ENCODE peak calls at places on chromosomes 7 and 10, in six cellular contexts. One of them, this sample, is unnamed. For H3K4me1, the result is how much of the 10 kb centered on the place peaks cover.

GRCh38 chr10:82089327-82089726 is 214.3 kb downstream of the NRG3 start:
- DNase-seq in IMR-90: no peak
- DNase-seq in A673: no peak
- DNase-seq in neural progenitor cell: peak
- DNase-seq in small intestine: no peak
- DNase-seq in aorta: no peak
- DNase-seq in this sample: peak

GRCh38 chr10:78685466-78686163 is 383.2 kb upstream of the ZMIZ1 start:
- DNase-seq in IMR-90: peak
- DNase-seq in A673: no peak
- DNase-seq in neural progenitor cell: no peak
- DNase-seq in small intestine: no peak
- DNase-seq in aorta: no peak
- DNase-seq in this sample: no peak

GRCh38 chr7:26937306-26937705 is 72.9 kb upstream of the SKAP2 start:
- DNase-seq in IMR-90: no peak
- DNase-seq in A673: no peak
- DNase-seq in neural progenitor cell: no peak
- DNase-seq in small intestine: no peak
- DNase-seq in aorta: no peak
- DNase-seq in this sample: no peak

GRCh38 chr7:20798081-20798693 is 11.5 kb upstream of the SP8 start:
- DNase-seq in IMR-90: no peak
- DNase-seq in A673: peak
- DNase-seq in neural progenitor cell: peak
- DNase-seq in small intestine: peak
- DNase-seq in aorta: no peak
- DNase-seq in this sample: peak

GRCh38 chr7:83677180-83677866 is 28.4 kb upstream of the SEMA3E start:
- DNase-seq in IMR-90: peak
- DNase-seq in A673: peak
- DNase-seq in neural progenitor cell: no peak
- DNase-seq in small intestine: no peak
- DNase-seq in aorta: peak
- DNase-seq in this sample: no peak

GRCh38 chr10:124092270-124093075 is 925 bp downstream of the CHST15 start:
- DNase-seq in IMR-90: no peak
- DNase-seq in A673: peak
- DNase-seq in neural progenitor cell: peak
- DNase-seq in small intestine: no peak
- DNase-seq in aorta: peak
- DNase-seq in this sample: peak

GRCh38 chr7:80916770-80917681 is 1.8 kb downstream of the SEMA3C start:
- DNase-seq in IMR-90: peak
- DNase-seq in A673: peak
- DNase-seq in neural progenitor cell: no peak
- DNase-seq in small intestine: no peak
- DNase-seq in aorta: no peak
- DNase-seq in this sample: no peak

GRCh38 chr10:114044251-114045070 is 795 bp downstream of the ADRB1 start:
- DNase-seq in IMR-90: no peak
- DNase-seq in A673: peak
- DNase-seq in neural progenitor cell: peak
- DNase-seq in small intestine: no peak
- DNase-seq in aorta: peak
- DNase-seq in this sample: no peak

GRCh38 chr10:3850999-3851937 is 66.3 kb upstream of the KLF6 start:
- DNase-seq in IMR-90: peak
- DNase-seq in A673: no peak
- DNase-seq in neural progenitor cell: no peak
- DNase-seq in small intestine: peak
- DNase-seq in aorta: no peak
- DNase-seq in this sample: no peak

GRCh38 chr7:18228686-18229085 is 201.0 kb upstream of the PRPS1L1 start:
- DNase-seq in IMR-90: no peak
- DNase-seq in A673: no peak
- DNase-seq in neural progenitor cell: no peak
- DNase-seq in small intestine: peak
- DNase-seq in aorta: no peak
- DNase-seq in this sample: no peak

GRCh38 chr7:138663741-138664710 is 37.1 kb downstream of the SVOPL start:
- DNase-seq in IMR-90: no peak
- DNase-seq in A673: no peak
- DNase-seq in neural progenitor cell: peak
- DNase-seq in small intestine: peak
- DNase-seq in aorta: no peak
- DNase-seq in this sample: no peak

GRCh38 chr7:23893942-23894890 is 184.2 kb downstream of the STK31 start:
- DNase-seq in IMR-90: no peak
- DNase-seq in A673: no peak
- DNase-seq in neural progenitor cell: no peak
- DNase-seq in small intestine: no peak
- DNase-seq in aorta: no peak
- DNase-seq in this sample: no peak

GRCh38 chr10:48811461-48811860 is 126.8 kb downstream of the WDFY4 start:
- DNase-seq in IMR-90: no peak
- DNase-seq in A673: no peak
- DNase-seq in neural progenitor cell: no peak
- DNase-seq in small intestine: no peak
- DNase-seq in aorta: no peak
- DNase-seq in this sample: no peak

GRCh38 chr7:135232720-135233119 is 918 bp upstream of the STRA8 start:
- DNase-seq in IMR-90: no peak
- DNase-seq in A673: no peak
- DNase-seq in neural progenitor cell: peak
- DNase-seq in small intestine: no peak
- DNase-seq in aorta: no peak
- DNase-seq in this sample: no peak

GRCh38 chr10:3119796-3120459 is 52.6 kb downstream of the PFKP start:
- DNase-seq in IMR-90: peak
- DNase-seq in A673: peak
- DNase-seq in neural progenitor cell: peak
- DNase-seq in small intestine: no peak
- DNase-seq in aorta: peak
- DNase-seq in this sample: no peak

GRCh38 chr7:66502230-66503035 is 126.2 kb upstream of the KCTD7 start:
- DNase-seq in IMR-90: no peak
- DNase-seq in A673: no peak
- DNase-seq in neural progenitor cell: no peak
- DNase-seq in small intestine: no peak
- DNase-seq in aorta: no peak
- DNase-seq in this sample: no peak

GRCh38 chr7:71182536-71182935 is 50.6 kb downstream of the GALNT17 start:
- DNase-seq in IMR-90: no peak
- DNase-seq in A673: no peak
- DNase-seq in neural progenitor cell: no peak
- DNase-seq in small intestine: no peak
- DNase-seq in aorta: no peak
- DNase-seq in this sample: no peak

GRCh38 chr7:41900034-41900433 is 197.1 kb upstream of the INHBA start:
- DNase-seq in IMR-90: no peak
- DNase-seq in A673: no peak
- DNase-seq in neural progenitor cell: no peak
- DNase-seq in small intestine: no peak
- DNase-seq in aorta: no peak
- DNase-seq in this sample: no peak

GRCh38 chr7:135911091-135911490 is 66.1 kb downstream of the MTPN start:
- DNase-seq in IMR-90: no peak
- DNase-seq in A673: no peak
- DNase-seq in neural progenitor cell: peak
- DNase-seq in small intestine: no peak
- DNase-seq in aorta: no peak
- DNase-seq in this sample: peak

GRCh38 chr10:72337039-72337629 is 17.6 kb downstream of the DNAJB12 start:
- DNase-seq in IMR-90: peak
- DNase-seq in A673: peak
- DNase-seq in neural progenitor cell: peak
- DNase-seq in small intestine: peak
- DNase-seq in aorta: peak
- DNase-seq in this sample: peak

GRCh38 chr7:30688718-30689221 is 6.5 kb upstream of the CRHR2 start:
- DNase-seq in IMR-90: no peak
- DNase-seq in A673: no peak
- DNase-seq in neural progenitor cell: peak
- DNase-seq in small intestine: peak
- DNase-seq in aorta: no peak
- DNase-seq in this sample: peak

GRCh38 chr10:93999401-93999851 is 5.7 kb downstream of the PLCE1 start:
- DNase-seq in IMR-90: peak
- DNase-seq in A673: no peak
- DNase-seq in neural progenitor cell: peak
- DNase-seq in small intestine: no peak
- DNase-seq in aorta: peak
- DNase-seq in this sample: no peak

GRCh38 chr7:29239638-29240037 is 45.1 kb downstream of the CHN2 start:
- DNase-seq in IMR-90: no peak
- DNase-seq in A673: no peak
- DNase-seq in neural progenitor cell: peak
- DNase-seq in small intestine: no peak
- DNase-seq in aorta: no peak
- DNase-seq in this sample: no peak

GRCh38 chr7:87564290-87564963 is 36.3 kb downstream of the ABCB1 start:
- DNase-seq in IMR-90: no peak
- DNase-seq in A673: peak
- DNase-seq in neural progenitor cell: peak
- DNase-seq in small intestine: peak
- DNase-seq in aorta: peak
- DNase-seq in this sample: peak

GRCh38 chr7:151435971-151436370 is 4.0 kb downstream of the CRYGN start:
- DNase-seq in IMR-90: no peak
- DNase-seq in A673: no peak
- DNase-seq in neural progenitor cell: no peak
- DNase-seq in small intestine: no peak
- DNase-seq in aorta: no peak
- DNase-seq in this sample: no peak

GRCh38 chr7:101124376-101125056 is 2.4 kb upstream of the SERPINE1 start:
- DNase-seq in IMR-90: peak
- DNase-seq in A673: peak
- DNase-seq in neural progenitor cell: no peak
- DNase-seq in small intestine: no peak
- DNase-seq in aorta: no peak
- DNase-seq in this sample: no peak

GRCh38 chr10:69180525-69181204 is 631 bp downstream of the SUPV3L1 start:
- DNase-seq in IMR-90: peak
- DNase-seq in A673: no peak
- DNase-seq in neural progenitor cell: peak
- DNase-seq in small intestine: no peak
- DNase-seq in aorta: peak
- DNase-seq in this sample: peak

GRCh38 chr7:16982640-16983103 is 100.9 kb upstream of the AGR3 start:
- DNase-seq in IMR-90: peak
- DNase-seq in A673: peak
- DNase-seq in neural progenitor cell: peak
- DNase-seq in small intestine: peak
- DNase-seq in aorta: no peak
- DNase-seq in this sample: peak

GRCh38 chr7:50379082-50379481 is 71.1 kb downstream of the FIGNL1 start:
- DNase-seq in IMR-90: no peak
- DNase-seq in A673: no peak
- DNase-seq in neural progenitor cell: peak
- DNase-seq in small intestine: no peak
- DNase-seq in aorta: no peak
- DNase-seq in this sample: no peak

GRCh38 chr7:17474724-17475344 is 176.4 kb downstream of the AHR start:
- DNase-seq in IMR-90: no peak
- DNase-seq in A673: peak
- DNase-seq in neural progenitor cell: peak
- DNase-seq in small intestine: no peak
- DNase-seq in aorta: no peak
- DNase-seq in this sample: no peak

GRCh38 chr7:4659551-4660286 is 22.4 kb upstream of the FOXK1 start:
- DNase-seq in IMR-90: no peak
- DNase-seq in A673: peak
- DNase-seq in neural progenitor cell: no peak
- DNase-seq in small intestine: no peak
- DNase-seq in aorta: no peak
- DNase-seq in this sample: no peak

GRCh38 chr10:77771450-77771849 is 133.8 kb upstream of the KCNMA1 start:
- DNase-seq in IMR-90: no peak
- DNase-seq in A673: no peak
- DNase-seq in neural progenitor cell: no peak
- DNase-seq in small intestine: no peak
- DNase-seq in aorta: no peak
- DNase-seq in this sample: no peak

GRCh38 chr10:103814104-103814503 is 41.3 kb downstream of the SH3PXD2A start:
- DNase-seq in IMR-90: no peak
- DNase-seq in A673: no peak
- DNase-seq in neural progenitor cell: no peak
- DNase-seq in small intestine: peak
- DNase-seq in aorta: no peak
- DNase-seq in this sample: no peak
- H3K4me1 ChIP-seq in IMR-90: under half
- H3K4me1 ChIP-seq in A673: under half
- H3K4me1 ChIP-seq in neural progenitor cell: under half
- H3K4me1 ChIP-seq in small intestine: under half
- H3K4me1 ChIP-seq in aorta: under half
- H3K4me1 ChIP-seq in this sample: under half

GRCh38 chr7:116776610-116777289 is 85.6 kb upstream of the CAPZA2 start:
- DNase-seq in IMR-90: peak
- DNase-seq in A673: peak
- DNase-seq in neural progenitor cell: no peak
- DNase-seq in small intestine: peak
- DNase-seq in aorta: no peak
- DNase-seq in this sample: no peak
- H3K4me1 ChIP-seq in IMR-90: under half
- H3K4me1 ChIP-seq in A673: under half
- H3K4me1 ChIP-seq in neural progenitor cell: under half
- H3K4me1 ChIP-seq in small intestine: under half
- H3K4me1 ChIP-seq in aorta: under half
- H3K4me1 ChIP-seq in this sample: under half

DNA sequence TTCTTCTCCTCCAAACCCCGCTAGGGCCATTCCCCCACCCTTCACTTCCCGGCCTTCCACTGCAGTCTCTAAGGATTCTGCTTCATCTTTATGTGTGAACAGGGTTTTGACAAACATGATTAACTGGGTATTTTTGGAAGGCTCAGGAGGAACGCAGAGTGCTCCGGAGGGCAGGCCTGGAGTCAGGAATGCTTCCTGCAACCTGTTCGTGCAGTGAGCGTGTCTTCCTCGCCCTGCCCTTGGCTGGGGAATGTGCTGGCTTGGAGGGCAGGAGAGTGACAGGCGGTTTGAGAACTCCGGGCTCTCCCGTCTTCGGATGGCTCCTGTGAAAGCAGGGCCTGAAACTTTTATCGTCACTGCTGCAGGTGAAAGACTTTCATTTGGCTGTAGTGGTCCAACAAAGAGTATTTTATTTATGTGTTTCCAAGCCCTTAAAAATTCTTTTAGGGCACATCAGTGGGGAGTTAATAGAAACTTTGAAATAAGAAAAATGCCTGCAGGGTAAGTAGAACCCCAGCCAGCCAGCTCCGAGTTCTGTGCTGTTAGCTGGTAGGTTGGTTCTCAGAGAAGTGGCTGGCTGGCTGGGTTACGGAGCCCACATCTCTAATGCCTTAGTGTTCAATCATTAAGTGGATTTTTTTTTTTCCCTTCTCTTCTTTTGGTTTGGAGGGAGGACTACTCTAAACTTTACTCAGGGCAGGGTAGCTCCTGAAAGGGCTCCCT is 51.0 kb downstream of the TCF7L2 start:
- DNase-seq in IMR-90: no peak
- DNase-seq in A673: no peak
- DNase-seq in neural progenitor cell: peak
- DNase-seq in small intestine: peak
- DNase-seq in aorta: no peak
- DNase-seq in this sample: no peak
- H3K4me1 ChIP-seq in IMR-90: under half
- H3K4me1 ChIP-seq in A673: under half
- H3K4me1 ChIP-seq in neural progenitor cell: under half
- H3K4me1 ChIP-seq in small intestine: under half
- H3K4me1 ChIP-seq in aorta: under half
- H3K4me1 ChIP-seq in this sample: under half

GRCh38 chr10:122062831-122063674 is 74.1 kb downstream of the TACC2 start:
- DNase-seq in IMR-90: peak
- DNase-seq in A673: peak
- DNase-seq in neural progenitor cell: peak
- DNase-seq in small intestine: peak
- DNase-seq in aorta: peak
- DNase-seq in this sample: peak
- H3K4me1 ChIP-seq in IMR-90: under half
- H3K4me1 ChIP-seq in A673: under half
- H3K4me1 ChIP-seq in neural progenitor cell: under half
- H3K4me1 ChIP-seq in small intestine: under half
- H3K4me1 ChIP-seq in aorta: under half
- H3K4me1 ChIP-seq in this sample: under half